ENCODE peak calls at places on chromosome 17, in six cellular contexts. X, H, K, C, I and G are unnamed samples.

GRCh38 chr17:75641343-75641742 is 8.1 kb downstream of the SMIM5 start:
- DNase-seq in I (no peak), X (no peak), K (no peak), H (no peak), C (no peak), G (no peak)

GRCh38 chr17:38460082-38460715 is 31.9 kb downstream of the ARHGAP23 start:
- DNase-seq in H (no peak), K (no peak), C (no peak), I (no peak), X (peak), G (no peak)

GRCh38 chr17:19494961-19495806 is 38.5 kb upstream of the SLC47A1 start:
- DNase-seq in H (peak), K (no peak), X (peak), C (no peak), I (no peak), G (no peak)

GRCh38 chr17:49996495-49997255 is 1.7 kb upstream of the DLX3 start:
- DNase-seq in X (peak), K (peak), I (peak), H (peak), C (no peak), G (no peak)

GRCh38 chr17:69796093-69796492 is 278.9 kb upstream of the KCNJ16 start:
- DNase-seq in H (no peak), I (no peak), X (no peak), K (no peak), C (no peak), G (no peak)

GRCh38 chr17:38967290-38967738 is at the start of gene FBXO47:
- DNase-seq in K (peak), C (no peak), H (peak), X (peak), I (peak), G (peak)

GRCh38 chr17:81494984-81495383 is 17.6 kb downstream of the ACTG1 start:
- DNase-seq in K (no peak), I (no peak), C (no peak), X (no peak), H (no peak), G (no peak)

GRCh38 chr17:44378171-44378705 is 11.2 kb downstream of the ITGA2B start:
- DNase-seq in H (no peak), X (no peak), I (no peak), C (no peak), K (no peak), G (no peak)

GRCh38 chr17:178292-179065 is 3.0 kb downstream of the DOC2B start:
- DNase-seq in C (no peak), I (no peak), K (no peak), H (no peak), X (no peak), G (no peak)

GRCh38 chr17:11005940-11006339 is 168.1 kb upstream of the PIRT start:
- DNase-seq in I (no peak), H (no peak), K (no peak), C (no peak), X (no peak), G (no peak)

GRCh38 chr17:58316260-58316960 is 12.2 kb downstream of the TSPOAP1 start:
- DNase-seq in H (peak), X (no peak), I (peak), K (peak), C (no peak), G (no peak)

GRCh38 chr17:17320188-17320910 is 17.2 kb downstream of the NT5M start:
- DNase-seq in K (no peak), H (peak), C (no peak), X (no peak), I (peak), G (peak)

GRCh38 chr17:76492989-76493501 is 8.2 kb downstream of the RHBDF2 start:
- DNase-seq in X (no peak), K (peak), H (peak), C (peak), I (no peak), G (no peak)

GRCh38 chr17:44065668-44066203 is 735 bp downstream of the LSM12 start:
- DNase-seq in I (no peak), H (no peak), X (no peak), C (no peak), K (no peak), G (no peak)

GRCh38 chr17:64732336-64733006 is 70.4 kb upstream of the SMURF2 start:
- DNase-seq in C (no peak), X (no peak), I (no peak), H (no peak), K (no peak), G (no peak)

GRCh38 chr17:6376901-6377300 is 58.0 kb downstream of the AIPL1 start:
- DNase-seq in C (no peak), X (no peak), H (no peak), K (no peak), I (no peak), G (no peak)

GRCh38 chr17:59512844-59513383 is 52.5 kb upstream of the DHX40 start:
- DNase-seq in K (no peak), H (no peak), C (no peak), I (no peak), X (no peak), G (no peak)

GRCh38 chr17:7475764-7476422 is 3.5 kb downstream of the ZBTB4 start:
- DNase-seq in C (no peak), H (peak), X (peak), K (peak), I (no peak), G (no peak)

GRCh38 chr17:47957591-47958490 is at the start of gene PRR15L:
- DNase-seq in H (no peak), X (no peak), K (peak), C (no peak), I (peak), G (peak)

GRCh38 chr17:16406742-16407674 is 8.4 kb upstream of the TRPV2 start:
- DNase-seq in I (no peak), C (peak), X (peak), K (no peak), H (peak), G (peak)

DNA sequence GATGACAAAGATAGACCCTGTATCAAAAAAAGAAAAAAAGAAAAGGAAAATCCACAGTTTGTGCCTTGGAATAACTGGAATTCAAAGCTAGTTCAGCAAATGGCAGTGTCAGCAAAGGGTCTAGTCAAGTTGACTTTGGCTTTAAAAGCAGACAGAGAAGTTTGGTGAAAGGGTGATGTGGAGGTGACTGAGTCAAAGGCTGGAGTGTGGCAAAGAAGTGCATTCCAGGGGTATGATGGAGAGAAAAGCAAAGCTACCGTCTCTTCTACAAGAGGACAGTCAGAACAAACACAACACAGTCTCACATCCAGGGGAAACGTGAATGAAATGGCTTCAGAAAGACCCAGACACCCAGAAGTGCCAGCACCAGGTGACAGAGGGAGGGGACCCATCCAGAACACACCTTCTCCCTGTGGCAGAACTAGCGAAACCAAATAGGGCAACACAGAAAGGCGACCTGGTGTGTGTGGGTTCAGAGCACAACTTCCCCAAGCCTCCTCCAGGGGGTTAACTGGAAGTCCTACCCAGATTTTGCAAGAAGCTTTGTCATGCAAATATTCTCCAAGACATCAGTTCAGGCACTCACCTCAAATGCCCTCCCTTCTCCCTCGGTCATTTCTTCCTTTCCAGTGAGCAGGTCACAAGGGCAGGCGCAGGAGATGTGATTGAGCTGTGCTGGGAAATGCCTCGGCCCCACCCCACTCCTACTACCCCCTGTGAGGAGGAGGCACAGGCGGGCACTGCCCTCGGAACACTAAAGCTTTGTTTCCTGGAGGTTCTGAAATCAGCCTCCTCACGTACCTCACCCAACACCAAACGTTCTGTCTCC is 481.9 kb downstream of the SOX9 start:
- DNase-seq in X (no peak), K (peak), C (no peak), I (no peak), H (no peak), G (no peak)
- H3K27ac ChIP-seq in X (no peak), K (no peak), C (peak), I (peak), H (no peak), G (no peak)

GRCh38 chr17:78133179-78133951 is 2.8 kb downstream of the TMC8 start:
- DNase-seq in H (peak), I (peak), C (no peak), K (no peak), X (no peak), G (no peak)
- H3K4me3 ChIP-seq in H (no peak), I (no peak), C (peak), K (no peak), X (no peak), G (no peak)

GRCh38 chr17:67853703-67854102 is 28.4 kb downstream of the BPTF start:
- DNase-seq in I (no peak), K (no peak), C (no peak), H (no peak), X (no peak), G (no peak)
- H3K27ac ChIP-seq in I (no peak), K (no peak), C (no peak), H (no peak), X (no peak), G (no peak)

DNA sequence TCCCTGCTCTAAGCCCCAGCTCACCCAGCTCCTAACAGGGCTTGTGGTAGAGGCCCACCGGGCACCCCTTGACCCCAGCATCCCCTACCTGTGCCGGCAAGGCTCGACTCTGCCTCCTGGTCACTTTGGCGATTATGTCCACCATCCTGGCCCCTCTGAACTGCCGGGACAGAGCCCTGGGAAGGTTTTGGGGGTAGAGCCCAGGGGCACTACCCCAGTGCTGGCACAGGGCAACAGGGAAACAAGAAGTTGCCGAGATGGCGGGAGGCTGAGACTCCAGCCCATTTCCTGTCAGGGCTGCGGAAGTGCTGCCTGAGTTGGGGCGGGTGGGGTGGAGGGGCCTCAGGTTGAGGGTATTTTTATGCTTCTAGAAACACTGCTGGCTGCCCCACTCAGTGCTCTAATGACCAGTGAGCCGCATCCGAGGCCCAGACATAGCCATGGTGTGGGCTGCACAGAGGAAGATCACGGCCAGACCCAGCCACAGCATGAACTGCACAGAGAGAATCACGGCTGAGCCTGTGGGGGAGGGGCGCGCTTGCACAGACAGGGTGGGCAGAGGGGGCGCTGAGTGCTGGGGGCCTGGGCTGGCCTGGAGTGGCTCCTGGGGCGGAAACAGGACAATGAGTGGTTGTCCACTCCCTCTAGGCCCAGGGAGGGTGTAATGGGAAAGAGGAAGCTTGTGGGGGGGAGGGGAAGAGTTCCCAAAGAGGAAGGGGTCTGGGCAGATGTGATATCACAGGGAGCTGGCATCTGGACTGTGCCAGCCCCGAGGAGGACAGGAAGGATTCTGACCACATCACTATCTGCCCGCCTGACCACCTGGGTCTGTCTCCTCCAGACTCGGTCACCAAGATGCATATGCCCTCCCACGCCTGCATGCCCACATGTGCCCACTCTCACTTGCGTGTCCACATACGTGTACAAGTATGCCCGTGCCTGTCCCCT is 22.3 kb downstream of the ARHGAP27 start:
- DNase-seq in X (no peak), I (peak), C (no peak), K (peak), H (no peak), G (no peak)
- H3K4me3 ChIP-seq in X (no peak), I (peak), C (peak), K (peak), H (peak), G (peak)

DNA sequence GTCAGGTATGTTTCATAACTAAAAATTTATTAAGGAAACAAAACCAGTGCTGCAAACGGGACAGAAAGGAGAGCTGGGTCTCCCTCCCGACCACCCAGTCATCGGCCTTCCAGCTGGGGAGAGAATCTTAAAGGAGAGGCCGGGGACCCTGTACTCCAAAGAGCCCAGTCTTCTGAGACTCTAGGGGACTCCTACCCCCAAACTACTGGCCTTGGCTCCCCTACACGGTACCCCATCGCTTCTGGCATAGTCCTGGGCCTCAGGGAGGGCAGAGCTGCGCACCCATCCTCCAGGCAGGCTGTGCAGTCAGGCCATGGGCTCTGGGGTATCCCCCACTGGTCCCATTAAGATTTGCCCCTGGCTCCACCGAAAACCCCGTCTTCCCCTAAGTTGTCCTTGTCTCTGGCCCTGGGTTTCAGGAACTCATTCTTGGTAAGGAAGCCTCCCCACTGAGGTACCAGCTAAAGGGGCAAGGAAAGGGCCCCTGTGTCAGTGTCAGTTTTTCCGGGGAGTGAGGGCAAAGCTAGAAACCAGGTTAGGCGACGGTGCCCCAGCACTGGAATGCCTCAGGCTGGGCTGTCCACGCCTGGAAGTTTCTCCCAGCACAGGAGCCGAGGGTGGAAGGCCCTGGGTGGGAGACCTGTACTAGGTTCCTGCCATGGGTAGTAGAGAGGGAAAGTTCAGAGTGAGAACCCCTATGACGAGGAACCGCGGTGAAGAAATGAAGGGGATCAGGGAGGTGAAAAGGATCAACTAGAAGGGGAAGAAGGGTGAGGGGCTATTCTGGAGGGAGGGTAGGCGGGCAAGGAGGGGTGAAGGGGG is 5.1 kb downstream of the HIC1 start:
- DNase-seq in C (no peak), K (no peak), X (no peak), H (no peak), I (no peak), G (no peak)
- H3K27ac ChIP-seq in C (peak), K (peak), X (no peak), H (peak), I (peak), G (peak)

GRCh38 chr17:66467766-66468165 is 165.4 kb downstream of the PRKCA start:
- DNase-seq in C (no peak), H (no peak), I (no peak), X (no peak), K (no peak), G (no peak)

GRCh38 chr17:66465701-66466100 is 163.3 kb downstream of the PRKCA start:
- DNase-seq in K (no peak), I (no peak), C (no peak), H (no peak), X (no peak), G (no peak)

GRCh38 chr17:66468241-66469087 is 166.1 kb downstream of the PRKCA start:
- DNase-seq in I (no peak), X (peak), K (no peak), C (peak), H (no peak), G (no peak)

GRCh38 chr17:66466421-66466820 is 164.0 kb downstream of the PRKCA start:
- DNase-seq in X (no peak), K (no peak), C (no peak), I (no peak), H (no peak), G (no peak)

DNA sequence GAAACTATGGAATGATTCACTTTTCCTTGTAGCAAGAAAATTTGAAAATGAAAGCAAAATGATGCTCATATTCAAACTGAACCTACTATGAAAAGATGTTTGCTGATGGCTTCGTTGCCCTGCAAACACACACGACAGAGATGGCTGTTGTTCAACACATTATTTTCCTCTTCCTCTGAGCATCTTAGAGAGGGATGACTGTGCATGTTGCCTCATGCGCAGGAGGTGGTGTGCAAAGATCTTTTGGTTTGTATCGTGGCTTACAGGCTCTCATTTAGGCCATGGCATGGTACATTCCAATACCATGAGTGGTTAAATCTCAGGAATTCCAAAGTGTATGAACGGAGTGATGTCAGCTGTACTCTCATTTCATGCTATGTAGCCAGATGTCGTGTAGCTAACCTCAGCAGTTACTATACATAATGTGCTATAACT is 164.5 kb downstream of the PRKCA start:
- DNase-seq in C (no peak), X (peak), K (no peak), H (no peak), I (no peak), G (no peak)
- H3K4me3 ChIP-seq in C (no peak), X (no peak), K (no peak), H (peak), I (no peak), G (peak)

GRCh38 chr17:56310780-56311179 is 157.5 kb downstream of the ANKFN1 start:
- DNase-seq in I (no peak), K (no peak), X (no peak), H (no peak), C (no peak), G (no peak)
- H3K27ac ChIP-seq in I (no peak), K (no peak), X (no peak), H (no peak), C (no peak), G (no peak)

DNA sequence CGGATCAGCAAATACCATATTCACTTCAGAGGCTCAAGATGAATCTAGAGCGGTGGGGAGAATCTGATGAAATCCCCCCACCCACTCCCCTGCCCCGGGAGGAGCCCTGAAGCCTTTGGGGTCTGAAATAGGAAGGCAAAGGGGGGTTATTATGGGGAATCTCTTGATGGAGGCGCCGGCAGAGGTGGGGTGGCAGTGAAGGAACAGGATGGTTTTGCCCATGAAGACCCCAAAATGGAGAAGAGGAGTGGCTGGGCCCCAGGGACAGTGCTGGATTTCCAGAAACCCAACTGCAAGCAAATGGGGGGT is 637 bp downstream of the WNT3 start:
- DNase-seq in I (no peak), C (no peak), H (no peak), X (no peak), K (no peak), G (no peak)
- H3K4me3 ChIP-seq in I (no peak), C (no peak), H (no peak), X (no peak), K (no peak), G (no peak)